ENCODE peak calls at places on chromosomes 13 and 19, in nine cellular contexts. T, Q, S, U, X, B, L, F and K are unnamed samples.
A peak's percentile ranks its signal among the peaks of the same experiment; 100 is the strongest.

GRCh38 chr19:51514866-51515481 is 13.4 kb upstream of the SIGLEC12 start:
- DNase-seq in T (peak; percentile 71), Q (peak; percentile 27), S (no peak), U (no peak), X (no peak), B (peak; percentile 31), L (no peak), F (no peak), K (no peak)

GRCh38 chr19:29539668-29540067 is 13.9 kb downstream of the VSTM2B start:
- DNase-seq in T (no peak), Q (peak; percentile 52), S (no peak), U (no peak), X (no peak), B (no peak), L (peak; percentile 41), F (no peak), K (no peak)

GRCh38 chr13:113404723-113405471 is 41.0 kb upstream of the GRTP1 start:
- DNase-seq in T (no peak), Q (peak; percentile 29), S (no peak), U (no peak), X (no peak), B (no peak), L (no peak), F (no peak), K (peak; percentile 22)

GRCh38 chr19:12126707-12127106 is 13.4 kb downstream of the ZNF20 start:
- DNase-seq in T (peak; percentile 47), Q (no peak), S (no peak), U (no peak), X (no peak), B (no peak), L (no peak), F (no peak), K (no peak)

GRCh38 chr19:10052602-10053360 is 33.3 kb upstream of the SHFL start:
- DNase-seq in T (no peak), Q (no peak), S (no peak), U (no peak), X (no peak), B (no peak), L (no peak), F (no peak), K (no peak)

GRCh38 chr13:99465454-99465853 is 35.8 kb upstream of the TM9SF2 start:
- DNase-seq in T (no peak), Q (no peak), S (no peak), U (no peak), X (no peak), B (no peak), L (no peak), F (no peak), K (no peak)

GRCh38 chr13:89968468-89968867 is 1379.0 kb upstream of the MIR17HG start:
- DNase-seq in T (no peak), Q (no peak), S (no peak), U (no peak), X (no peak), B (no peak), L (no peak), F (no peak), K (no peak)

GRCh38 chr19:58560007-58560887 is 1.8 kb upstream of the UBE2M start:
- DNase-seq in T (no peak), Q (no peak), S (peak; percentile 13), U (peak; percentile 35), X (no peak), B (no peak), L (peak; percentile 78), F (no peak), K (no peak)

GRCh38 chr13:51153527-51153926 is 42.5 kb upstream of the C13orf42 start:
- DNase-seq in T (peak; percentile 27), Q (no peak), S (no peak), U (no peak), X (no peak), B (no peak), L (no peak), F (no peak), K (no peak)

GRCh38 chr19:37077615-37077928 is 661 bp upstream of the ZNF420 start:
- DNase-seq in T (no peak), Q (no peak), S (no peak), U (no peak), X (no peak), B (no peak), L (no peak), F (no peak), K (no peak)

GRCh38 chr13:24651718-24652345 is 28.4 kb upstream of the ATP12A start:
- DNase-seq in T (no peak), Q (no peak), S (no peak), U (no peak), X (no peak), B (no peak), L (no peak), F (no peak), K (no peak)

GRCh38 chr19:46373573-46374359 is 26.9 kb downstream of the PPP5C start:
- DNase-seq in T (peak; percentile 48), Q (no peak), S (peak; percentile 85), U (no peak), X (peak; percentile 83), B (no peak), L (no peak), F (no peak), K (peak; percentile 46)
- TF ChIP-seq CTCF in T (no peak), Q (no peak), S (no peak), U (no peak), X (no peak), B (no peak), L (no peak), F (no peak), K (no peak)

GRCh38 chr19:49761625-49762311 is 1.3 kb downstream of the TSKS start:
- DNase-seq in T (peak; percentile 71), Q (no peak), S (peak; percentile 36), U (peak; percentile 48), X (no peak), B (no peak), L (no peak), F (no peak), K (no peak)
- TF ChIP-seq CTCF in T (peak; percentile 39), Q (no peak), S (peak; percentile 47), U (no peak), X (no peak), B (peak; percentile 14), L (no peak), F (no peak), K (no peak)

GRCh38 chr19:2063824-2064223 is 12.8 kb upstream of the MKNK2 start:
- DNase-seq in T (no peak), Q (no peak), S (no peak), U (no peak), X (no peak), B (no peak), L (no peak), F (no peak), K (no peak)

GRCh38 chr19:2061936-2062729 is 11.1 kb upstream of the MKNK2 start:
- DNase-seq in T (no peak), Q (no peak), S (no peak), U (no peak), X (no peak), B (no peak), L (peak; percentile 79), F (no peak), K (no peak)

GRCh38 chr19:2059422-2060201 is 8.6 kb upstream of the MKNK2 start:
- DNase-seq in T (peak; percentile 75), Q (peak; percentile 61), S (no peak), U (no peak), X (peak; percentile 66), B (no peak), L (peak; percentile 85), F (no peak), K (no peak)

GRCh38 chr19:2062770-2063169 is 11.7 kb upstream of the MKNK2 start:
- DNase-seq in T (no peak), Q (no peak), S (no peak), U (no peak), X (no peak), B (no peak), L (no peak), F (no peak), K (no peak)

GRCh38 chr19:2061093-2061935 is 10.3 kb upstream of the MKNK2 start:
- DNase-seq in T (peak; percentile 99), Q (peak; percentile 99), S (peak; percentile 99), U (peak; percentile 99), X (peak; percentile 99), B (peak; percentile 86), L (peak; percentile 100), F (peak; percentile 99), K (peak; percentile 99)
- TF ChIP-seq CTCF in T (no peak), Q (no peak), S (no peak), U (no peak), X (no peak), B (no peak), L (no peak), F (no peak), K (no peak)

GRCh38 chr19:49665301-49666119 is at the start of the genes BCL2L12 and IRF3:
- DNase-seq in T (peak; percentile 97), Q (peak; percentile 99), S (peak; percentile 97), U (peak; percentile 99), X (peak; percentile 98), B (peak; percentile 84), L (peak; percentile 99), F (peak; percentile 99), K (peak; percentile 98)

GRCh38 chr19:49663224-49663623 is 2.4 kb downstream of the IRF3 start:
- DNase-seq in T (no peak), Q (no peak), S (no peak), U (no peak), X (no peak), B (no peak), L (no peak), F (no peak), K (no peak)

GRCh38 chr19:49667473-49667872 is 1.7 kb downstream of the BCL2L12 start:
- DNase-seq in T (no peak), Q (no peak), S (no peak), U (no peak), X (no peak), B (no peak), L (no peak), F (no peak), K (no peak)

GRCh38 chr19:49664171-49665070 is 1.2 kb downstream of the IRF3 start:
- DNase-seq in T (peak; percentile 79), Q (peak; percentile 97), S (peak; percentile 89), U (peak; percentile 90), X (peak; percentile 87), B (no peak), L (peak; percentile 97), F (peak; percentile 97), K (peak; percentile 89)

GRCh38 chr19:49666120-49666444 is 349 bp downstream of the BCL2L12 start:
- DNase-seq in T (no peak), Q (no peak), S (no peak), U (no peak), X (no peak), B (no peak), L (no peak), F (no peak), K (no peak)
- TF ChIP-seq CTCF in T (no peak), Q (no peak), S (no peak), U (no peak), X (no peak), B (no peak), L (no peak), F (no peak), K (peak; percentile 4)

GRCh38 chr19:49799798-49800376 is 13.2 kb downstream of the FUZ start:
- DNase-seq in T (no peak), Q (no peak), S (no peak), U (no peak), X (no peak), B (no peak), L (no peak), F (peak; percentile 16), K (no peak)
- TF ChIP-seq CTCF in T (no peak), Q (no peak), S (no peak), U (no peak), X (no peak), B (peak; percentile 27), L (no peak), F (no peak), K (no peak)

GRCh38 chr19:55099557-55100506 is 17.6 kb downstream of the PPP1R12C start:
- DNase-seq in T (peak; percentile 22), Q (peak; percentile 46), S (no peak), U (no peak), X (no peak), B (no peak), L (no peak), F (no peak), K (no peak)
- TF ChIP-seq CTCF in T (no peak), Q (peak; percentile 12), S (peak; percentile 32), U (no peak), X (no peak), B (no peak), L (no peak), F (no peak), K (peak; percentile 13)